ENCODE peak calls at places on chromosomes 5 and 9, in seven cellular contexts. One of them, this sample, is unnamed.

GRCh38 chr5:173056783-173057061 is 570 bp downstream of the CREBRF start:
- DNase-seq in stimulated activated CD4-positive, alpha-beta T cell treated with anti-CD3 and anti-CD28 coated beads, Interleukin-4, amount 100 ng/mL, for 4 hours: peak
- DNase-seq in fibroblast of gingiva: no peak
- DNase-seq in EL: no peak
- DNase-seq in Karpas-422: no peak
- DNase-seq in WERI-Rb-1: no peak
- DNase-seq in pancreas: peak
- DNase-seq in this sample: no peak

GRCh38 chr9:16202913-16203734 is 650.3 kb downstream of the CCDC171 start:
- DNase-seq in stimulated activated CD4-positive, alpha-beta T cell treated with anti-CD3 and anti-CD28 coated beads, Interleukin-4, amount 100 ng/mL, for 4 hours: no peak
- DNase-seq in pancreas: no peak
- DNase-seq in WERI-Rb-1: no peak
- DNase-seq in fibroblast of gingiva: peak
- DNase-seq in EL: peak
- DNase-seq in Karpas-422: no peak
- DNase-seq in this sample: no peak

GRCh38 chr9:68416891-68417570 is 60.6 kb downstream of the PGM5 start:
- DNase-seq in stimulated activated CD4-positive, alpha-beta T cell treated with anti-CD3 and anti-CD28 coated beads, Interleukin-4, amount 100 ng/mL, for 4 hours: no peak
- DNase-seq in EL: peak
- DNase-seq in Karpas-422: peak
- DNase-seq in WERI-Rb-1: peak
- DNase-seq in pancreas: no peak
- DNase-seq in fibroblast of gingiva: no peak
- DNase-seq in this sample: no peak

GRCh38 chr5:177198738-177199137 is 65.2 kb downstream of the NSD1 start:
- DNase-seq in pancreas: no peak
- DNase-seq in stimulated activated CD4-positive, alpha-beta T cell treated with anti-CD3 and anti-CD28 coated beads, Interleukin-4, amount 100 ng/mL, for 4 hours: no peak
- DNase-seq in Karpas-422: no peak
- DNase-seq in fibroblast of gingiva: no peak
- DNase-seq in WERI-Rb-1: no peak
- DNase-seq in EL: no peak
- DNase-seq in this sample: no peak

GRCh38 chr9:32404856-32405255 is 20.4 kb downstream of the ACO1 start:
- DNase-seq in fibroblast of gingiva: no peak
- DNase-seq in WERI-Rb-1: no peak
- DNase-seq in Karpas-422: no peak
- DNase-seq in stimulated activated CD4-positive, alpha-beta T cell treated with anti-CD3 and anti-CD28 coated beads, Interleukin-4, amount 100 ng/mL, for 4 hours: no peak
- DNase-seq in EL: no peak
- DNase-seq in pancreas: no peak
- DNase-seq in this sample: no peak

GRCh38 chr5:82911902-82912301 is 165.3 kb downstream of the TMEM167A start:
- DNase-seq in WERI-Rb-1: no peak
- DNase-seq in EL: no peak
- DNase-seq in stimulated activated CD4-positive, alpha-beta T cell treated with anti-CD3 and anti-CD28 coated beads, Interleukin-4, amount 100 ng/mL, for 4 hours: no peak
- DNase-seq in pancreas: no peak
- DNase-seq in fibroblast of gingiva: no peak
- DNase-seq in Karpas-422: no peak
- DNase-seq in this sample: no peak

GRCh38 chr5:102753889-102754498 is 1.1 kb upstream of the PAM start:
- DNase-seq in stimulated activated CD4-positive, alpha-beta T cell treated with anti-CD3 and anti-CD28 coated beads, Interleukin-4, amount 100 ng/mL, for 4 hours: peak
- DNase-seq in WERI-Rb-1: no peak
- DNase-seq in EL: no peak
- DNase-seq in pancreas: no peak
- DNase-seq in fibroblast of gingiva: no peak
- DNase-seq in Karpas-422: no peak
- DNase-seq in this sample: no peak

GRCh38 chr5:400282-401215 is 42.4 kb upstream of the EXOC3 start:
- DNase-seq in pancreas: no peak
- DNase-seq in WERI-Rb-1: no peak
- DNase-seq in stimulated activated CD4-positive, alpha-beta T cell treated with anti-CD3 and anti-CD28 coated beads, Interleukin-4, amount 100 ng/mL, for 4 hours: no peak
- DNase-seq in Karpas-422: no peak
- DNase-seq in fibroblast of gingiva: peak
- DNase-seq in EL: peak
- DNase-seq in this sample: no peak

GRCh38 chr5:53616939-53617549 is 56.6 kb downstream of the NDUFS4 start:
- DNase-seq in stimulated activated CD4-positive, alpha-beta T cell treated with anti-CD3 and anti-CD28 coated beads, Interleukin-4, amount 100 ng/mL, for 4 hours: no peak
- DNase-seq in pancreas: no peak
- DNase-seq in EL: no peak
- DNase-seq in fibroblast of gingiva: no peak
- DNase-seq in Karpas-422: peak
- DNase-seq in WERI-Rb-1: no peak
- DNase-seq in this sample: no peak

GRCh38 chr5:126805108-126805507 is 28.2 kb downstream of the LMNB1 start:
- DNase-seq in EL: peak
- DNase-seq in WERI-Rb-1: no peak
- DNase-seq in stimulated activated CD4-positive, alpha-beta T cell treated with anti-CD3 and anti-CD28 coated beads, Interleukin-4, amount 100 ng/mL, for 4 hours: no peak
- DNase-seq in Karpas-422: no peak
- DNase-seq in pancreas: no peak
- DNase-seq in fibroblast of gingiva: peak
- DNase-seq in this sample: no peak

GRCh38 chr5:90802695-90803317 is 244.2 kb downstream of the ADGRV1 start:
- DNase-seq in EL: peak
- DNase-seq in stimulated activated CD4-positive, alpha-beta T cell treated with anti-CD3 and anti-CD28 coated beads, Interleukin-4, amount 100 ng/mL, for 4 hours: no peak
- DNase-seq in WERI-Rb-1: peak
- DNase-seq in fibroblast of gingiva: peak
- DNase-seq in pancreas: no peak
- DNase-seq in Karpas-422: peak
- DNase-seq in this sample: no peak

GRCh38 chr9:4010309-4010708 is 289.6 kb downstream of the GLIS3 start:
- DNase-seq in WERI-Rb-1: no peak
- DNase-seq in fibroblast of gingiva: no peak
- DNase-seq in Karpas-422: no peak
- DNase-seq in stimulated activated CD4-positive, alpha-beta T cell treated with anti-CD3 and anti-CD28 coated beads, Interleukin-4, amount 100 ng/mL, for 4 hours: no peak
- DNase-seq in EL: no peak
- DNase-seq in pancreas: no peak
- DNase-seq in this sample: no peak

GRCh38 chr9:31185831-31186230 is 1198.6 kb upstream of the ACO1 start:
- DNase-seq in Karpas-422: no peak
- DNase-seq in fibroblast of gingiva: no peak
- DNase-seq in stimulated activated CD4-positive, alpha-beta T cell treated with anti-CD3 and anti-CD28 coated beads, Interleukin-4, amount 100 ng/mL, for 4 hours: no peak
- DNase-seq in pancreas: no peak
- DNase-seq in EL: no peak
- DNase-seq in WERI-Rb-1: no peak
- DNase-seq in this sample: no peak

GRCh38 chr5:136766456-136766855 is 401.1 kb upstream of the TRPC7 start:
- DNase-seq in WERI-Rb-1: no peak
- DNase-seq in pancreas: no peak
- DNase-seq in EL: peak
- DNase-seq in stimulated activated CD4-positive, alpha-beta T cell treated with anti-CD3 and anti-CD28 coated beads, Interleukin-4, amount 100 ng/mL, for 4 hours: no peak
- DNase-seq in Karpas-422: no peak
- DNase-seq in fibroblast of gingiva: no peak
- DNase-seq in this sample: no peak

GRCh38 chr5:52582313-52582712 is 205.4 kb upstream of the ITGA1 start:
- DNase-seq in stimulated activated CD4-positive, alpha-beta T cell treated with anti-CD3 and anti-CD28 coated beads, Interleukin-4, amount 100 ng/mL, for 4 hours: no peak
- DNase-seq in Karpas-422: no peak
- DNase-seq in WERI-Rb-1: no peak
- DNase-seq in pancreas: no peak
- DNase-seq in fibroblast of gingiva: no peak
- DNase-seq in EL: no peak
- DNase-seq in this sample: no peak

GRCh38 chr9:118809160-118809625 is 560.0 kb downstream of the BRINP1 start:
- DNase-seq in WERI-Rb-1: no peak
- DNase-seq in pancreas: peak
- DNase-seq in EL: no peak
- DNase-seq in Karpas-422: no peak
- DNase-seq in fibroblast of gingiva: no peak
- DNase-seq in stimulated activated CD4-positive, alpha-beta T cell treated with anti-CD3 and anti-CD28 coated beads, Interleukin-4, amount 100 ng/mL, for 4 hours: no peak
- DNase-seq in this sample: no peak

GRCh38 chr5:135869151-135869737 is 26.4 kb downstream of the IL9 start:
- DNase-seq in EL: no peak
- DNase-seq in WERI-Rb-1: no peak
- DNase-seq in stimulated activated CD4-positive, alpha-beta T cell treated with anti-CD3 and anti-CD28 coated beads, Interleukin-4, amount 100 ng/mL, for 4 hours: no peak
- DNase-seq in Karpas-422: no peak
- DNase-seq in pancreas: no peak
- DNase-seq in fibroblast of gingiva: no peak
- DNase-seq in this sample: no peak

GRCh38 chr9:78985084-78985738 is 586.6 kb upstream of the TLE4 start:
- DNase-seq in WERI-Rb-1: no peak
- DNase-seq in pancreas: no peak
- DNase-seq in Karpas-422: no peak
- DNase-seq in fibroblast of gingiva: no peak
- DNase-seq in stimulated activated CD4-positive, alpha-beta T cell treated with anti-CD3 and anti-CD28 coated beads, Interleukin-4, amount 100 ng/mL, for 4 hours: no peak
- DNase-seq in EL: peak
- DNase-seq in this sample: no peak

GRCh38 chr5:99104538-99105132 is 175.8 kb upstream of the CHD1 start:
- DNase-seq in stimulated activated CD4-positive, alpha-beta T cell treated with anti-CD3 and anti-CD28 coated beads, Interleukin-4, amount 100 ng/mL, for 4 hours: no peak
- DNase-seq in WERI-Rb-1: no peak
- DNase-seq in Karpas-422: peak
- DNase-seq in EL: peak
- DNase-seq in pancreas: no peak
- DNase-seq in fibroblast of gingiva: peak
- DNase-seq in this sample: no peak

GRCh38 chr5:177390363-177391300 is 6.4 kb downstream of the SLC34A1 start:
- DNase-seq in EL: peak
- DNase-seq in Karpas-422: peak
- DNase-seq in WERI-Rb-1: peak
- DNase-seq in pancreas: peak
- DNase-seq in fibroblast of gingiva: peak
- DNase-seq in stimulated activated CD4-positive, alpha-beta T cell treated with anti-CD3 and anti-CD28 coated beads, Interleukin-4, amount 100 ng/mL, for 4 hours: peak
- DNase-seq in this sample: peak

GRCh38 chr5:94908889-94909480 is 290.5 kb downstream of the SLF1 start:
- DNase-seq in WERI-Rb-1: peak
- DNase-seq in EL: peak
- DNase-seq in stimulated activated CD4-positive, alpha-beta T cell treated with anti-CD3 and anti-CD28 coated beads, Interleukin-4, amount 100 ng/mL, for 4 hours: no peak
- DNase-seq in pancreas: no peak
- DNase-seq in Karpas-422: peak
- DNase-seq in fibroblast of gingiva: peak
- DNase-seq in this sample: no peak

GRCh38 chr9:136187197-136187596 is 17.7 kb downstream of the LHX3 start:
- DNase-seq in EL: no peak
- DNase-seq in fibroblast of gingiva: no peak
- DNase-seq in stimulated activated CD4-positive, alpha-beta T cell treated with anti-CD3 and anti-CD28 coated beads, Interleukin-4, amount 100 ng/mL, for 4 hours: no peak
- DNase-seq in Karpas-422: no peak
- DNase-seq in WERI-Rb-1: no peak
- DNase-seq in pancreas: no peak
- DNase-seq in this sample: no peak

GRCh38 chr5:157177935-157178334 is 2.7 kb upstream of the ITK start:
- DNase-seq in EL: no peak
- DNase-seq in fibroblast of gingiva: no peak
- DNase-seq in Karpas-422: no peak
- DNase-seq in pancreas: no peak
- DNase-seq in stimulated activated CD4-positive, alpha-beta T cell treated with anti-CD3 and anti-CD28 coated beads, Interleukin-4, amount 100 ng/mL, for 4 hours: no peak
- DNase-seq in WERI-Rb-1: no peak
- DNase-seq in this sample: no peak

GRCh38 chr5:155631116-155631515 is 617.6 kb downstream of the KIF4B start:
- DNase-seq in WERI-Rb-1: no peak
- DNase-seq in EL: no peak
- DNase-seq in Karpas-422: no peak
- DNase-seq in stimulated activated CD4-positive, alpha-beta T cell treated with anti-CD3 and anti-CD28 coated beads, Interleukin-4, amount 100 ng/mL, for 4 hours: no peak
- DNase-seq in pancreas: no peak
- DNase-seq in fibroblast of gingiva: no peak
- DNase-seq in this sample: no peak

GRCh38 chr9:121868611-121869010 is 217.2 kb downstream of the DAB2IP start:
- DNase-seq in Karpas-422: no peak
- DNase-seq in stimulated activated CD4-positive, alpha-beta T cell treated with anti-CD3 and anti-CD28 coated beads, Interleukin-4, amount 100 ng/mL, for 4 hours: no peak
- DNase-seq in EL: no peak
- DNase-seq in fibroblast of gingiva: no peak
- DNase-seq in WERI-Rb-1: no peak
- DNase-seq in pancreas: no peak
- DNase-seq in this sample: no peak

GRCh38 chr5:38719916-38720315 is 125.9 kb upstream of the OSMR start:
- DNase-seq in stimulated activated CD4-positive, alpha-beta T cell treated with anti-CD3 and anti-CD28 coated beads, Interleukin-4, amount 100 ng/mL, for 4 hours: no peak
- DNase-seq in fibroblast of gingiva: peak
- DNase-seq in Karpas-422: no peak
- DNase-seq in WERI-Rb-1: no peak
- DNase-seq in EL: peak
- DNase-seq in pancreas: no peak
- DNase-seq in this sample: no peak

GRCh38 chr5:92050970-92051369 is 667.9 kb upstream of the ARRDC3 start:
- DNase-seq in Karpas-422: no peak
- DNase-seq in stimulated activated CD4-positive, alpha-beta T cell treated with anti-CD3 and anti-CD28 coated beads, Interleukin-4, amount 100 ng/mL, for 4 hours: no peak
- DNase-seq in fibroblast of gingiva: no peak
- DNase-seq in EL: no peak
- DNase-seq in pancreas: no peak
- DNase-seq in WERI-Rb-1: no peak
- DNase-seq in this sample: no peak

GRCh38 chr9:131438190-131438589 is 44.3 kb downstream of the PRRC2B start:
- DNase-seq in pancreas: no peak
- DNase-seq in WERI-Rb-1: no peak
- DNase-seq in EL: no peak
- DNase-seq in stimulated activated CD4-positive, alpha-beta T cell treated with anti-CD3 and anti-CD28 coated beads, Interleukin-4, amount 100 ng/mL, for 4 hours: no peak
- DNase-seq in Karpas-422: no peak
- DNase-seq in fibroblast of gingiva: no peak
- DNase-seq in this sample: no peak

GRCh38 chr9:18184034-18184800 is 289.7 kb upstream of the ADAMTSL1 start:
- DNase-seq in WERI-Rb-1: no peak
- DNase-seq in pancreas: no peak
- DNase-seq in EL: no peak
- DNase-seq in fibroblast of gingiva: no peak
- DNase-seq in Karpas-422: no peak
- DNase-seq in stimulated activated CD4-positive, alpha-beta T cell treated with anti-CD3 and anti-CD28 coated beads, Interleukin-4, amount 100 ng/mL, for 4 hours: no peak
- DNase-seq in this sample: no peak

GRCh38 chr5:64207978-64208377 is 42.3 kb downstream of the RNF180 start:
- DNase-seq in stimulated activated CD4-positive, alpha-beta T cell treated with anti-CD3 and anti-CD28 coated beads, Interleukin-4, amount 100 ng/mL, for 4 hours: no peak
- DNase-seq in fibroblast of gingiva: no peak
- DNase-seq in Karpas-422: peak
- DNase-seq in WERI-Rb-1: no peak
- DNase-seq in EL: peak
- DNase-seq in pancreas: no peak
- DNase-seq in this sample: no peak

GRCh38 chr5:91928751-91929521 is 545.8 kb upstream of the ARRDC3 start:
- DNase-seq in Karpas-422: peak
- DNase-seq in stimulated activated CD4-positive, alpha-beta T cell treated with anti-CD3 and anti-CD28 coated beads, Interleukin-4, amount 100 ng/mL, for 4 hours: no peak
- DNase-seq in fibroblast of gingiva: no peak
- DNase-seq in EL: peak
- DNase-seq in pancreas: no peak
- DNase-seq in WERI-Rb-1: no peak
- DNase-seq in this sample: no peak

GRCh38 chr5:55969956-55970355 is 24.8 kb downstream of the IL6ST start:
- DNase-seq in Karpas-422: no peak
- DNase-seq in fibroblast of gingiva: no peak
- DNase-seq in stimulated activated CD4-positive, alpha-beta T cell treated with anti-CD3 and anti-CD28 coated beads, Interleukin-4, amount 100 ng/mL, for 4 hours: no peak
- DNase-seq in WERI-Rb-1: no peak
- DNase-seq in EL: peak
- DNase-seq in pancreas: no peak
- DNase-seq in this sample: no peak

GRCh38 chr5:89178576-89178975 is 295.6 kb upstream of the MEF2C start:
- DNase-seq in pancreas: no peak
- DNase-seq in EL: no peak
- DNase-seq in stimulated activated CD4-positive, alpha-beta T cell treated with anti-CD3 and anti-CD28 coated beads, Interleukin-4, amount 100 ng/mL, for 4 hours: no peak
- DNase-seq in fibroblast of gingiva: no peak
- DNase-seq in WERI-Rb-1: no peak
- DNase-seq in Karpas-422: no peak
- DNase-seq in this sample: no peak

GRCh38 chr5:137834498-137834897 is 33.2 kb upstream of the MYOT start:
- DNase-seq in pancreas: no peak
- DNase-seq in WERI-Rb-1: no peak
- DNase-seq in Karpas-422: no peak
- DNase-seq in stimulated activated CD4-positive, alpha-beta T cell treated with anti-CD3 and anti-CD28 coated beads, Interleukin-4, amount 100 ng/mL, for 4 hours: no peak
- DNase-seq in fibroblast of gingiva: no peak
- DNase-seq in EL: peak
- DNase-seq in this sample: no peak